ENCODE peak calls at places on chromosomes 6 and 20, in five cellular contexts. B, K, J, D and N are unnamed samples.

GRCh38 chr6:14349507-14349906 is 231.9 kb downstream of the CD83 start:
- DNase-seq in K (no peak), B (no peak), D (no peak), J (no peak), N (no peak)

GRCh38 chr20:61099786-61100185 is 152.3 kb upstream of the CDH4 start:
- DNase-seq in K (no peak), B (no peak), D (no peak), J (no peak), N (no peak)

GRCh38 chr6:106069478-106069877 is 16.7 kb upstream of the PRDM1 start:
- DNase-seq in J (no peak), K (no peak), B (peak), D (peak), N (peak)

GRCh38 chr6:18265787-18266523 is 1.6 kb upstream of the DEK start:
- DNase-seq in K (no peak), B (no peak), D (no peak), J (no peak), N (no peak)

GRCh38 chr6:157492249-157492648 is 111.3 kb downstream of the ZDHHC14 start:
- DNase-seq in B (no peak), D (no peak), K (no peak), J (no peak), N (no peak)

GRCh38 chr6:52328303-52328662 is 33.7 kb upstream of the PAQR8 start:
- DNase-seq in B (no peak), J (no peak), K (no peak), D (no peak), N (no peak)

GRCh38 chr6:11522819-11523218 is 14.7 kb upstream of the TMEM170B start:
- DNase-seq in D (peak), B (peak), J (no peak), K (peak), N (no peak)

GRCh38 chr6:56475736-56476457 is 166.8 kb downstream of the DST start:
- DNase-seq in J (no peak), B (peak), K (peak), D (peak), N (no peak)

GRCh38 chr6:44452725-44453124 is 65.2 kb downstream of the CDC5L start:
- DNase-seq in K (no peak), D (no peak), J (no peak), B (no peak), N (no peak)

GRCh38 chr20:2420510-2420909 is 39.8 kb downstream of the TGM6 start:
- DNase-seq in K (no peak), J (no peak), B (no peak), D (no peak), N (no peak)

GRCh38 chr6:7939186-7939863 is 28.7 kb upstream of the TXNDC5 start:
- DNase-seq in J (no peak), K (no peak), D (no peak), B (no peak), N (no peak)

GRCh38 chr20:56766528-56766927 is 137.4 kb downstream of the TFAP2C start:
- DNase-seq in B (no peak), J (no peak), D (no peak), K (no peak), N (no peak)

GRCh38 chr6:105459884-105460283 is 57.0 kb upstream of the PREP start:
- DNase-seq in D (no peak), B (no peak), K (no peak), J (no peak), N (no peak)

GRCh38 chr6:165637591-165637990 is 25.4 kb downstream of the PDE10A start:
- DNase-seq in B (no peak), D (no peak), K (no peak), J (no peak), N (no peak)

GRCh38 chr6:131029661-131030297 is 33.3 kb downstream of the EPB41L2 start:
- DNase-seq in K (peak), J (no peak), D (no peak), B (no peak), N (no peak)

GRCh38 chr6:44805239-44805849 is 417.8 kb downstream of the CDC5L start:
- DNase-seq in D (no peak), B (no peak), J (no peak), K (no peak), N (no peak)

GRCh38 chr20:44646023-44646640 is 5.4 kb downstream of the ADA start:
- DNase-seq in B (no peak), J (no peak), K (no peak), D (no peak), N (no peak)

GRCh38 chr6:168180548-168181011 is 101.6 kb upstream of the FRMD1 start:
- DNase-seq in K (no peak), D (no peak), J (no peak), B (no peak), N (no peak)

GRCh38 chr6:56637640-56638039 is 5.0 kb downstream of the DST start:
- DNase-seq in B (peak), J (no peak), K (no peak), D (no peak), N (peak)

GRCh38 chr20:23008673-23009072 is 26.4 kb upstream of the SSTR4 start:
- DNase-seq in B (no peak), J (no peak), K (no peak), D (no peak), N (no peak)

GRCh38 chr6:75600694-75601265 is 900 bp upstream of the SENP6 start:
- DNase-seq in D (no peak), K (no peak), J (no peak), B (no peak), N (no peak)

GRCh38 chr20:44019638-44020335 is 105.1 kb downstream of the TOX2 start:
- DNase-seq in J (no peak), K (no peak), B (no peak), D (no peak), N (no peak)

GRCh38 chr6:42100029-42100901 is 42.2 kb downstream of the C6orf132 start:
- DNase-seq in D (no peak), J (no peak), B (no peak), K (no peak), N (no peak)

GRCh38 chr20:17680128-17680835 is 1.8 kb downstream of the RRBP1 start:
- DNase-seq in K (peak), D (peak), B (peak), J (no peak), N (no peak)

GRCh38 chr6:127514396-127515227 is 4.5 kb downstream of the MTCL3 start:
- DNase-seq in B (no peak), K (peak), J (no peak), D (peak), N (no peak)

GRCh38 chr6:2695464-2696095 is 55.1 kb downstream of the MYLK4 start:
- DNase-seq in J (no peak), D (no peak), K (no peak), B (no peak), N (no peak)

GRCh38 chr6:1473598-1473997 is 84.2 kb downstream of the FOXF2 start:
- DNase-seq in J (no peak), B (no peak), D (no peak), K (no peak), N (no peak)

GRCh38 chr6:20630617-20631448 is 96.6 kb downstream of the CDKAL1 start:
- DNase-seq in K (no peak), J (no peak), D (no peak), B (no peak), N (no peak)

GRCh38 chr20:44496976-44497375 is 21.3 kb downstream of the TTPAL start:
- DNase-seq in D (no peak), J (no peak), B (no peak), K (no peak), N (no peak)

GRCh38 chr20:21229163-21229562 is 74.0 kb upstream of the XRN2 start:
- DNase-seq in K (no peak), B (no peak), J (no peak), D (no peak), N (no peak)

GRCh38 chr20:63540417-63541186 is 3.4 kb upstream of the PTK6 start:
- DNase-seq in D (no peak), B (no peak), J (no peak), K (no peak), N (no peak)

DNA sequence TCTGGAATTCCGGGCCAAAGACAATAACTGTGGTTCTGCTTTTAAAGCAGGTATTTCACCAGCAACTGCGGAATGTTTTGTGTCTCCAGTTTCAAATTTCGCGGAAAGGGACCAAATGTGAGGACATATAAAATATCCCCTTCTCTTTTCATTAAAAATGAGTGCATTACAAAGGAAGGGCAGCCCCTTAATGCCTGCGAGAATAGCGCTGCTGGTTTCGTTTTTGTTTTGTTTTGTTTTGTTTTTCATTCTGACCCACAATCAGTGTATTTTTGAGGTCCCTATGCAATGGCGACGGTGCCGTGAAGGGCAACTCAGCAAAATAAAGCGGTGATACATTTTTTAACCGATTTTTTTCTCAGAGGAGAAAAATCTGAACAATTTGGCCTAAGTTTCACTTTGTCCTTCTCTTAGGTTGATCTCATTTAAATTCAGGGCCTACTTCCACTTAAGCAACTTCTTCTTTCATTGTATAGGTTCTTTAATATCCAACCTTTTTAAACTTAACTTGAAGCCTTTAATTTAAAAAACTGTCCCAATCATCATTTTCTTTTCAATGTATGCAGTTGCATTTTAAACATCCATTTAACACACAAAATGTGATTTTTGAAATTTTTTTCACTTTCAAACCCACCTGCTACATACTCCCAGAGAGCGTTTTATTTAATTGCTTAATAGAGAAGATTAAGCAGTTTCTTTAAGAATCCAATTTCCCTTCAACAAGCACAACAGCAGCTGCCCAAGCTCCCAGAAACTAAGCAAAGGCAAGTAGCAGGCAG is 2.9 kb upstream of the HIVEP2 start:
- DNase-seq in D (peak), B (no peak), J (no peak), K (no peak), N (no peak)
- TF ChIP-seq POLR2A in D (no peak), B (no peak), J (no peak), K (no peak), N (no peak)

GRCh38 chr6:166932116-166932515 is 24.2 kb downstream of the RNASET2 start:
- DNase-seq in B (no peak), K (no peak), J (no peak), D (no peak), N (no peak)

GRCh38 chr6:166929534-166930189 is 26.7 kb downstream of the RNASET2 start:
- DNase-seq in D (no peak), J (no peak), K (no peak), B (no peak), N (no peak)

GRCh38 chr6:166931426-166931970 is 24.9 kb downstream of the RNASET2 start:
- DNase-seq in K (no peak), B (no peak), D (no peak), J (no peak), N (no peak)

GRCh38 chr6:166928644-166929515 is 27.5 kb downstream of the RNASET2 start:
- DNase-seq in B (no peak), J (no peak), D (no peak), K (no peak), N (no peak)

DNA sequence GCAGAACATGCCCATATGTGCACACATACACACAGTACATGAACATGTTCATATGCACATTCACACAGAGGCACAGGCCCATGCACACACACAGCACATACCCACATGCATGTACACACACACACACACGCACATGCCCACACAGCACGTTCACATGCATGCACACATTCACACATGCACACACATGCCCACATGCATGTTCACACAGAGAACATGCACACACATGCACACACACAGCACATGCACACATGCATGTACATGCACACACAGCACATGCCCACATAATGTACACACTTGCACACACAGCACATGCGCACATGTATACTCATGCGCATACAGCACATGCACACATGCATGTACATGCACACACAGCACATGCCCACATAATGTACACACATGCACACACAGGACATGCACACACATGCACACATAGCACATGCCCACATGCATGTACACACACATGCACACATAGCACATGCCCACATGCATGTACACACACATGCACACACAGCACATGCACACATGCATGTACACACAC is 25.9 kb downstream of the RNASET2 start:
- DNase-seq in K (no peak), J (no peak), B (no peak), D (no peak), N (no peak)
- TF ChIP-seq POLR2A in K (no peak), J (no peak), B (no peak), D (no peak), N (no peak)

DNA sequence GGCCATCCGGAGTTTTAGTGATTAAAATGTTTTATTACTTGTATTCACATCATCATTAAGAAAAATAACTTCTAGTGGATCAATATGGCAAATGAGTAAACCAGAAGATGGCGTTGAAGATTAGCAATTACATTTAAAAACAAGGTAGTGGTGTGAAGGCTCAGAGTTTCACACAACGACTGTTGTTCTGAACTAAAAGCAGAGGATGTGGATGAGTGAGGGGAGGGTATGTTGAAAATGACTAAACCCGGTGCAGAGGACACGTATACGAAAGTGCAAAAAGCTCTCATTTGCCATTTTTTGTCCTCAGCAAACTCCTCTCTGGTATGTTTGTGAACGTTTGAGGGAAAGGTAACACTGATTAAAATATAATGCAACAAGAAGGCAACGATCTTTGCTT is 1.9 kb upstream of the IRF4 start:
- DNase-seq in B (no peak), J (no peak), K (no peak), D (no peak), N (no peak)
- TF ChIP-seq POLR2A in B (no peak), J (no peak), K (no peak), D (no peak), N (no peak)

GRCh38 chr6:142926494-142927273 is 18.3 kb downstream of the HIVEP2 start:
- DNase-seq in J (peak), B (peak), D (peak), K (peak), N (peak)
- TF ChIP-seq POLR2A in J (no peak), B (peak), D (peak), K (no peak), N (peak)

GRCh38 chr6:108564178-108564577 is 3.5 kb downstream of the FOXO3 start:
- DNase-seq in K (no peak), B (no peak), J (no peak), D (no peak), N (no peak)
- TF ChIP-seq POLR2A in K (no peak), B (no peak), J (no peak), D (no peak), N (no peak)

GRCh38 chr6:30722280-30723112 is 2.3 kb downstream of the TUBB start:
- DNase-seq in K (peak), D (peak), B (peak), J (peak), N (peak)

GRCh38 chr6:30724906-30725667 is 4.9 kb downstream of the TUBB start:
- DNase-seq in B (no peak), J (no peak), D (no peak), K (no peak), N (no peak)

GRCh38 chr6:30727920-30728605 is 7.9 kb downstream of the TUBB start:
- DNase-seq in B (no peak), D (no peak), J (no peak), K (no peak), N (no peak)

GRCh38 chr6:30726506-30727413 is 6.6 kb downstream of the TUBB start:
- DNase-seq in K (no peak), D (no peak), J (no peak), B (no peak), N (no peak)

DNA sequence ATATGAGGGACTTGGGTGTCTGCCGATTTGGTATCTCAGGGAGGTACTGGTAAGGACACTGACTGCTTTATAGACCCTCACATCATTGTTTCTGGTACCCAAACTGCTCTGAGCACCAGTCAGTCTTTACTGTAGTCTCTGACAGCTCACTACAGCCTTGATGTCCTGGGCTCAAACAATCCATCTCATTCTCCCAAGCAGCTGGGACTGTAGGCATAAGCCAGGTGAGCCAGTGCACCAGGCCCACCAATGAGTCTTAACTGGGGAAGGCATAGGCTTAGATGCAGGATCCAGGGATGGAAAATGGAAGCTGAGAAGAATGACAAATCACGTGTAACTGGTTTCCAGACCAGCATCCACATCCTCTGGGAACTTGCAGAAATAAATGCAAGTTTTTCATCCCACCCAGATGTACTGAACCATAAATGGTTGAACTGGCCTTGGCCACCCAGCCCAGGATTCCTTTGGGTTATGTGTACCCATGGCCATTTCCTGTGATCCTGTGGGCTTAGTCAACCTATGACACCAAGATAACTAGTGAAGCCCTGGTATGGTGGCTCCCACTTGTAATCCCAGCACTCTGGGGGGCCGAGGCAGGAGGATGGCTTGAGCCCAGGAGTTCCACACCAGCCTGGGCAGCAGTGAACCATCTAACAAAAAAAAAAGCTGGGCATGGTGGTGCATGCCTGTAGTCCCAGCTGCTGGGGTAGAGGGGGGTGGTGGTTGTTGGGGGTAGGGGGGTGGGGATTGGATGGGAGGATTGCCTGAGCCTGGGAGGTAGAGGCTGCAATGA is 5.8 kb downstream of the TUBB start:
- DNase-seq in D (no peak), K (no peak), B (no peak), J (no peak), N (no peak)
- TF ChIP-seq POLR2A in D (no peak), K (no peak), B (no peak), J (no peak), N (no peak)